ENCODE peak calls at places on chromosomes 13 and 19, in seven cellular contexts. One of them, this sample, is unnamed.

GRCh38 chr19:48158210-48158790 is 11.8 kb downstream of the LIG1 start:
- DNase-seq in A673: no peak
- DNase-seq in uterus: no peak
- DNase-seq in mucosa of descending colon: no peak
- DNase-seq in esophagus squamous epithelium: no peak
- DNase-seq in LNCaP clone FGC: no peak
- DNase-seq in DND-41: no peak
- DNase-seq in this sample: no peak

GRCh38 chr19:14030997-14031718 is 404 bp upstream of the IL27RA start:
- DNase-seq in A673: no peak
- DNase-seq in uterus: no peak
- DNase-seq in mucosa of descending colon: no peak
- DNase-seq in esophagus squamous epithelium: no peak
- DNase-seq in LNCaP clone FGC: no peak
- DNase-seq in DND-41: no peak
- DNase-seq in this sample: no peak

GRCh38 chr13:114027046-114027760 is 53.3 kb upstream of the C13orf46 start:
- DNase-seq in A673: no peak
- DNase-seq in uterus: no peak
- DNase-seq in mucosa of descending colon: no peak
- DNase-seq in esophagus squamous epithelium: no peak
- DNase-seq in LNCaP clone FGC: no peak
- DNase-seq in DND-41: no peak
- DNase-seq in this sample: no peak

GRCh38 chr13:36880961-36881360 is 39.1 kb downstream of the SMAD9 start:
- DNase-seq in A673: peak
- DNase-seq in uterus: no peak
- DNase-seq in mucosa of descending colon: no peak
- DNase-seq in esophagus squamous epithelium: no peak
- DNase-seq in LNCaP clone FGC: no peak
- DNase-seq in DND-41: no peak
- DNase-seq in this sample: no peak

GRCh38 chr19:40862785-40863184 is 12.5 kb upstream of the CYP2A6 start:
- DNase-seq in A673: no peak
- DNase-seq in uterus: no peak
- DNase-seq in mucosa of descending colon: no peak
- DNase-seq in esophagus squamous epithelium: no peak
- DNase-seq in LNCaP clone FGC: no peak
- DNase-seq in DND-41: no peak
- DNase-seq in this sample: no peak

GRCh38 chr13:79108914-79109643 is 297.0 kb downstream of the RBM26 start:
- DNase-seq in A673: no peak
- DNase-seq in uterus: no peak
- DNase-seq in mucosa of descending colon: no peak
- DNase-seq in esophagus squamous epithelium: no peak
- DNase-seq in LNCaP clone FGC: no peak
- DNase-seq in DND-41: no peak
- DNase-seq in this sample: no peak

GRCh38 chr13:99806671-99807070 is 164.9 kb downstream of the ZIC5 start:
- DNase-seq in A673: no peak
- DNase-seq in uterus: no peak
- DNase-seq in mucosa of descending colon: peak
- DNase-seq in esophagus squamous epithelium: no peak
- DNase-seq in LNCaP clone FGC: no peak
- DNase-seq in DND-41: no peak
- DNase-seq in this sample: no peak

GRCh38 chr19:1106841-1107654 is 3.3 kb downstream of the GPX4 start:
- DNase-seq in A673: peak
- DNase-seq in uterus: no peak
- DNase-seq in mucosa of descending colon: no peak
- DNase-seq in esophagus squamous epithelium: no peak
- DNase-seq in LNCaP clone FGC: peak
- DNase-seq in DND-41: no peak
- DNase-seq in this sample: no peak

GRCh38 chr19:16938211-16938610 is 49.4 kb downstream of the F2RL3 start:
- DNase-seq in A673: no peak
- DNase-seq in uterus: no peak
- DNase-seq in mucosa of descending colon: no peak
- DNase-seq in esophagus squamous epithelium: no peak
- DNase-seq in LNCaP clone FGC: no peak
- DNase-seq in DND-41: no peak
- DNase-seq in this sample: no peak

GRCh38 chr13:35963982-35964665 is 167.1 kb downstream of the DCLK1 start:
- DNase-seq in A673: peak
- DNase-seq in uterus: no peak
- DNase-seq in mucosa of descending colon: no peak
- DNase-seq in esophagus squamous epithelium: no peak
- DNase-seq in LNCaP clone FGC: no peak
- DNase-seq in DND-41: no peak
- DNase-seq in this sample: no peak

GRCh38 chr13:99157046-99157445 is 43.6 kb upstream of the UBAC2 start:
- DNase-seq in A673: no peak
- DNase-seq in uterus: no peak
- DNase-seq in mucosa of descending colon: no peak
- DNase-seq in esophagus squamous epithelium: no peak
- DNase-seq in LNCaP clone FGC: no peak
- DNase-seq in DND-41: no peak
- DNase-seq in this sample: no peak

GRCh38 chr13:112842343-112842856 is 126.6 kb upstream of the MCF2L start:
- DNase-seq in A673: no peak
- DNase-seq in uterus: peak
- DNase-seq in mucosa of descending colon: no peak
- DNase-seq in esophagus squamous epithelium: no peak
- DNase-seq in LNCaP clone FGC: no peak
- DNase-seq in DND-41: no peak
- DNase-seq in this sample: no peak

GRCh38 chr19:8392017-8392591 is 1.9 kb downstream of the RAB11B start:
- DNase-seq in A673: no peak
- DNase-seq in uterus: no peak
- DNase-seq in mucosa of descending colon: no peak
- DNase-seq in esophagus squamous epithelium: no peak
- DNase-seq in LNCaP clone FGC: no peak
- DNase-seq in DND-41: no peak
- DNase-seq in this sample: no peak

GRCh38 chr19:52170863-52171320 is 529 bp downstream of the ZNF836 start:
- DNase-seq in A673: peak
- DNase-seq in uterus: peak
- DNase-seq in mucosa of descending colon: peak
- DNase-seq in esophagus squamous epithelium: no peak
- DNase-seq in LNCaP clone FGC: no peak
- DNase-seq in DND-41: peak
- DNase-seq in this sample: peak

DNA sequence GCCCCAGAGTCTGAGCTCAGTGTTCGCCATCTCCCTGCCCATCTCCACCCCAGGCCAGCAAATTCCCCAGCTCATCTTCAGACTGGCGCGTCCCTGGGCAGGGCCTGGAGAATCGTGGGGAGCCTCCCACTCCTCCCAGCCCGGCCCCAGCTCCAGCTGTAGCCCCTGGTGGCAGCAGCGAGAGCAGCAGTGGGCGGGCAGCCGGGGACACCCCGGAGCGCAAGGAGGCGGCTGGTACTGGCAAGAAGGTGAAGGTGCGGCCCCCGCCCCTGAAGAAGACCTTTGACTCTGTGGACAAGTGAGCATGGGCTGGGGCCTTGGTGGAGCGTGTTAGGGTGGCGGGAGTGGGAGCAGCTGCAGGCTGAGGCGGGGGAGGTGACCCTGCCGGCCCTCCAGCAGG is 8.4 kb upstream of the PRR19 start:
- DNase-seq in A673: no peak
- DNase-seq in uterus: no peak
- DNase-seq in mucosa of descending colon: no peak
- DNase-seq in esophagus squamous epithelium: no peak
- DNase-seq in LNCaP clone FGC: no peak
- DNase-seq in DND-41: no peak
- DNase-seq in this sample: peak
- TF ChIP-seq CTCF in A673: peak
- TF ChIP-seq CTCF in uterus: no peak
- TF ChIP-seq CTCF in mucosa of descending colon: no peak
- TF ChIP-seq CTCF in esophagus squamous epithelium: no peak
- TF ChIP-seq CTCF in LNCaP clone FGC: no peak
- TF ChIP-seq CTCF in DND-41: peak
- TF ChIP-seq CTCF in this sample: peak

GRCh38 chr19:4054471-4055208 is 12.1 kb downstream of the ZBTB7A start:
- DNase-seq in A673: no peak
- DNase-seq in uterus: no peak
- DNase-seq in mucosa of descending colon: no peak
- DNase-seq in esophagus squamous epithelium: no peak
- DNase-seq in LNCaP clone FGC: no peak
- DNase-seq in DND-41: no peak
- DNase-seq in this sample: no peak

GRCh38 chr19:4051175-4052101 is 15.3 kb downstream of the ZBTB7A start:
- DNase-seq in A673: no peak
- DNase-seq in uterus: peak
- DNase-seq in mucosa of descending colon: no peak
- DNase-seq in esophagus squamous epithelium: no peak
- DNase-seq in LNCaP clone FGC: no peak
- DNase-seq in DND-41: no peak
- DNase-seq in this sample: no peak

GRCh38 chr19:4052993-4053422 is 13.7 kb downstream of the ZBTB7A start:
- DNase-seq in A673: no peak
- DNase-seq in uterus: peak
- DNase-seq in mucosa of descending colon: peak
- DNase-seq in esophagus squamous epithelium: no peak
- DNase-seq in LNCaP clone FGC: no peak
- DNase-seq in DND-41: no peak
- DNase-seq in this sample: no peak

GRCh38 chr19:4053423-4054324 is 13.0 kb downstream of the ZBTB7A start:
- DNase-seq in A673: no peak
- DNase-seq in uterus: peak
- DNase-seq in mucosa of descending colon: peak
- DNase-seq in esophagus squamous epithelium: no peak
- DNase-seq in LNCaP clone FGC: no peak
- DNase-seq in DND-41: no peak
- DNase-seq in this sample: no peak

GRCh38 chr19:4052114-4052992 is 14.3 kb downstream of the ZBTB7A start:
- DNase-seq in A673: no peak
- DNase-seq in uterus: peak
- DNase-seq in mucosa of descending colon: peak
- DNase-seq in esophagus squamous epithelium: no peak
- DNase-seq in LNCaP clone FGC: no peak
- DNase-seq in DND-41: no peak
- DNase-seq in this sample: peak
- H3K4me3 ChIP-seq in A673: no peak
- H3K4me3 ChIP-seq in uterus: no peak
- H3K4me3 ChIP-seq in mucosa of descending colon: no peak
- H3K4me3 ChIP-seq in esophagus squamous epithelium: no peak
- H3K4me3 ChIP-seq in LNCaP clone FGC: no peak
- H3K4me3 ChIP-seq in DND-41: no peak
- H3K4me3 ChIP-seq in this sample: no peak

GRCh38 chr19:18322759-18323460 is at the start of gene LSM4:
- DNase-seq in A673: peak
- DNase-seq in uterus: peak
- DNase-seq in mucosa of descending colon: peak
- DNase-seq in esophagus squamous epithelium: peak
- DNase-seq in LNCaP clone FGC: peak
- DNase-seq in DND-41: peak
- DNase-seq in this sample: peak
- TF ChIP-seq CTCF in A673: no peak
- TF ChIP-seq CTCF in uterus: peak
- TF ChIP-seq CTCF in mucosa of descending colon: peak
- TF ChIP-seq CTCF in esophagus squamous epithelium: peak
- TF ChIP-seq CTCF in LNCaP clone FGC: peak
- TF ChIP-seq CTCF in DND-41: peak
- TF ChIP-seq CTCF in this sample: no peak

DNA sequence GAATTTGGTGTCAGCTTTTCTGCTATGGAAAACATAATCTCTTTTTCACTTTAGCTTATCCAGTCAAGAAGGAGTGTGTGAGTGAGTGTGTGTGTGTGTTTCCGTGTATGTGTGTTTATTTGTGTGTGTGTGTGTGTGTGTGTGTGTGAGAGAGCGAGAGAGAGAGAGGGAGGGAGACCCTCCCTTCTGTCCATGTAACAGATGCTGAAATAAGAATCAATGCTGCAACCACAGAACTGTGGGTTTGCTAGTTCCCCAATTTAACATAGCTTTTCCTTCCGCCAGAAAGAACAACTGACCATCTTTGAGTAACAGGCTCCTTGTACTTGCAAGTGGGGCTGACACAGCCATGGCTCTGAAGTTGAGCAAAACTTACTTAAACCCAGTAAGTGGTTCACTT is 5.2 kb downstream of the LCP1 start:
- DNase-seq in A673: peak
- DNase-seq in uterus: no peak
- DNase-seq in mucosa of descending colon: peak
- DNase-seq in esophagus squamous epithelium: no peak
- DNase-seq in LNCaP clone FGC: no peak
- DNase-seq in DND-41: peak
- DNase-seq in this sample: no peak
- H3K4me3 ChIP-seq in A673: no peak
- H3K4me3 ChIP-seq in uterus: no peak
- H3K4me3 ChIP-seq in mucosa of descending colon: no peak
- H3K4me3 ChIP-seq in esophagus squamous epithelium: no peak
- H3K4me3 ChIP-seq in LNCaP clone FGC: no peak
- H3K4me3 ChIP-seq in DND-41: no peak
- H3K4me3 ChIP-seq in this sample: no peak

GRCh38 chr19:11227201-11227886 is 12.1 kb upstream of the ANGPTL8 start:
- DNase-seq in A673: no peak
- DNase-seq in uterus: no peak
- DNase-seq in mucosa of descending colon: no peak
- DNase-seq in esophagus squamous epithelium: no peak
- DNase-seq in LNCaP clone FGC: no peak
- DNase-seq in DND-41: peak
- DNase-seq in this sample: peak
- TF ChIP-seq CTCF in A673: peak
- TF ChIP-seq CTCF in uterus: no peak
- TF ChIP-seq CTCF in mucosa of descending colon: no peak
- TF ChIP-seq CTCF in esophagus squamous epithelium: no peak
- TF ChIP-seq CTCF in LNCaP clone FGC: no peak
- TF ChIP-seq CTCF in DND-41: peak
- TF ChIP-seq CTCF in this sample: no peak

GRCh38 chr19:43534811-43535761 is 2.1 kb downstream of the ZNF575 start:
- DNase-seq in A673: peak
- DNase-seq in uterus: peak
- DNase-seq in mucosa of descending colon: peak
- DNase-seq in esophagus squamous epithelium: no peak
- DNase-seq in LNCaP clone FGC: no peak
- DNase-seq in DND-41: no peak
- DNase-seq in this sample: peak

GRCh38 chr19:43532571-43532961 is 422 bp upstream of the ZNF575 start:
- DNase-seq in A673: no peak
- DNase-seq in uterus: no peak
- DNase-seq in mucosa of descending colon: peak
- DNase-seq in esophagus squamous epithelium: no peak
- DNase-seq in LNCaP clone FGC: peak
- DNase-seq in DND-41: no peak
- DNase-seq in this sample: peak

GRCh38 chr19:43533546-43534304 is 737 bp downstream of the ZNF575 start:
- DNase-seq in A673: peak
- DNase-seq in uterus: peak
- DNase-seq in mucosa of descending colon: peak
- DNase-seq in esophagus squamous epithelium: peak
- DNase-seq in LNCaP clone FGC: peak
- DNase-seq in DND-41: peak
- DNase-seq in this sample: peak

GRCh38 chr19:43532962-43533545 is at the start of gene ZNF575:
- DNase-seq in A673: peak
- DNase-seq in uterus: peak
- DNase-seq in mucosa of descending colon: peak
- DNase-seq in esophagus squamous epithelium: peak
- DNase-seq in LNCaP clone FGC: peak
- DNase-seq in DND-41: peak
- DNase-seq in this sample: peak

DNA sequence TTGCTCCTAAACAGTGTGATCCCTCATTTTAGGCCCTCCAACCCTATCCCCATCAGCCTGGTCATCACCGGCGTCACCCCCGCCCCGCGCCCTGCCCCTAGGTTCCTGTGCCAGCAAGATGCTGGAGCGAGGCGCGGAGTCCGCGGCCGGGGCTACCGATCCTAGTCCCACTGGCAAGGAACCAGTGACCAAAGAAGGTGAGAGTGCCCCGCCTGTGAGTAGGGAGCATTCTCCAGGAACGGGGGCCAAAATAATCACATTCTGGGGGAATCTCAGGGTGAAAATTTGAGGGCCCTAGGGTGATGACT is 1.3 kb downstream of the ZNF575 start:
- DNase-seq in A673: no peak
- DNase-seq in uterus: no peak
- DNase-seq in mucosa of descending colon: no peak
- DNase-seq in esophagus squamous epithelium: no peak
- DNase-seq in LNCaP clone FGC: no peak
- DNase-seq in DND-41: no peak
- DNase-seq in this sample: no peak
- H3K4me3 ChIP-seq in A673: peak
- H3K4me3 ChIP-seq in uterus: peak
- H3K4me3 ChIP-seq in mucosa of descending colon: peak
- H3K4me3 ChIP-seq in esophagus squamous epithelium: peak
- H3K4me3 ChIP-seq in LNCaP clone FGC: no peak
- H3K4me3 ChIP-seq in DND-41: no peak
- H3K4me3 ChIP-seq in this sample: peak

This sample was measured in Caco-2.